ENCODE peak calls at places on chromosomes 16 and 17, in four cellular contexts. Z, I, R and S are unnamed samples.

GRCh38 chr17:29358421-29358820 is 31.7 kb upstream of the TAOK1 start:
- DNase-seq in I (no peak), Z (peak), R (no peak), S (peak)

GRCh38 chr16:5730783-5731182 is 633.2 kb upstream of the EEF2KMT start:
- DNase-seq in I (no peak), Z (no peak), R (no peak), S (no peak)

GRCh38 chr17:8744086-8744781 is 402 bp downstream of the CCDC42 start:
- DNase-seq in R (no peak), Z (no peak), I (no peak), S (no peak)

GRCh38 chr16:86078121-86078600 is 179.2 kb downstream of the IRF8 start:
- DNase-seq in Z (no peak), R (peak), I (no peak), S (no peak)

GRCh38 chr17:27533874-27534815 is 77.9 kb downstream of the KSR1 start:
- DNase-seq in R (peak), I (peak), Z (peak), S (peak)

GRCh38 chr16:86951831-86952598 is 365.2 kb downstream of the C16orf95 start:
- DNase-seq in R (peak), I (peak), Z (peak), S (peak)

GRCh38 chr16:17803625-17804410 is 333.1 kb upstream of the XYLT1 start:
- DNase-seq in I (peak), Z (no peak), R (peak), S (peak)

GRCh38 chr16:66127459-66128362 is 238.8 kb upstream of the CDH5 start:
- DNase-seq in Z (no peak), I (no peak), R (no peak), S (peak)

GRCh38 chr16:17591655-17592405 is 121.1 kb upstream of the XYLT1 start:
- DNase-seq in R (no peak), Z (no peak), I (no peak), S (peak)

GRCh38 chr17:63997341-63998048 is 656 bp upstream of the PRR29 start:
- DNase-seq in I (no peak), R (no peak), Z (no peak), S (peak)

GRCh38 chr16:28166394-28167208 is 45.2 kb downstream of the XPO6 start:
- DNase-seq in Z (peak), R (no peak), I (no peak), S (peak)
- H3K4me2 ChIP-seq in Z (no peak), R (no peak), I (no peak), S (no peak)

GRCh38 chr17:4902540-4902939 is 358 bp downstream of the CHRNE start:
- DNase-seq in Z (no peak), I (no peak), R (no peak), S (no peak)
- H3K4me3 ChIP-seq in Z (no peak), I (no peak), R (no peak), S (no peak)

GRCh38 chr16:55465077-55465896 is 13.7 kb upstream of the MMP2 start:
- DNase-seq in I (peak), Z (peak), R (peak), S (peak)
- H3K4me2 ChIP-seq in I (peak), Z (no peak), R (peak), S (no peak)

GRCh38 chr17:76687278-76688164 is 23.2 kb downstream of the MXRA7 start:
- DNase-seq in Z (no peak), I (no peak), R (no peak), S (peak)

GRCh38 chr17:76686538-76687277 is 24.1 kb downstream of the MXRA7 start:
- DNase-seq in R (no peak), I (no peak), Z (no peak), S (no peak)

GRCh38 chr17:76689859-76690258 is 20.9 kb downstream of the MXRA7 start:
- DNase-seq in I (no peak), Z (no peak), R (no peak), S (no peak)

GRCh38 chr17:76685846-76686245 is 24.9 kb downstream of the MXRA7 start:
- DNase-seq in I (no peak), Z (no peak), R (no peak), S (no peak)

DNA sequence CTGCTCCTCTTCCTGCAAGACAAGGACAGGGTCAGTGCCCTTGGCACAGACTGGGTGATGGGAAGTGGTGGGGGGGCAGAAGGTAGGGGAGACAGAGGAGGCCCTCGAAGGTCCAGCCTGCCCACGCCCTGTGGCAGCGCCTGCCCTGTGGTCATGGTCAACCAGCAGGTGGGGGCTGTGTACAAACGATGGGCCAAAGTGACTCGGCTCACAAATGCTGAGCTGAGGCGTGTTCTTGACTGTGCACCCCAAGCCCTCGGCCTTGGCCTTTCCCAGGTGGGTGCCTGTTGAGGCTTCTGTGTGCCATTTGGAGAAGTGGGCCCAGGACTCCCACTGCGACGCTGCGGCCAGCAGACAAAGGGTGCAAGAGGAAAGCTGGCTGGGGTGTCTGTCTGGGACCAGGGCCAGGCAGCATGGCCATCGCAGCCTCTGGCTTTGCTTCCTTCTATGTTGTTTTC is 22.6 kb downstream of the MXRA7 start:
- DNase-seq in Z (no peak), R (no peak), I (peak), S (peak)
- H3K4me3 ChIP-seq in Z (peak), R (no peak), I (no peak), S (peak)

DNA sequence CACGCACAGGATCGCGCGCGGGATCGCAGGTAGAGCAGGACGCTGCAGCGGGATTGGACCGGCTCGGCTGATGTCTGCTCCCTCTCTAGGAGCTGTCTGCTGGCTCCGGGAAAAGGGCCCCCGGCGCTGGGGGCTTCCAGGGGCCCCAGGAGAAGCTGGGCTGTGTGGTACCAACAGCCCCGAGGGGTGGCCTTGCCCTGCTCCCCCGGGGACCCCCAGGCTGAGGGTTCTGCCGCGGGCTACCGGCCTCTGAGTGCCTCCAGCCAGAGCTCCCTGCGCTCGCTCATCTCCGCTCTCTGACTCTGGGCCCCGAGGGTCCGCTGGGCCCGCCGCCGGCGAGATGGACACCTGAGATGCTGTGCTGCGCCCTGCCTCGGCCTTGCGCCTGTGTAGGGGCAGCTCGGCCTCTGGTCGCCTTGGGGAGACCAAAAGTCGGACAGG is 1.4 kb upstream of the PAQR4 start:
- DNase-seq in I (no peak), Z (no peak), R (no peak), S (no peak)
- H3K4me2 ChIP-seq in I (no peak), Z (no peak), R (no peak), S (no peak)

GRCh38 chr16:68237243-68238028 is 1.5 kb upstream of the ESRP2 start:
- DNase-seq in R (peak), I (peak), Z (peak), S (peak)

GRCh38 chr16:68234188-68235104 is 1.5 kb downstream of the ESRP2 start:
- DNase-seq in R (peak), Z (no peak), I (no peak), S (no peak)

GRCh38 chr16:68236804-68237242 is 896 bp upstream of the ESRP2 start:
- DNase-seq in I (no peak), Z (no peak), R (no peak), S (no peak)

GRCh38 chr16:68235105-68235881 is 634 bp downstream of the ESRP2 start:
- DNase-seq in Z (no peak), R (no peak), I (no peak), S (no peak)

GRCh38 chr16:68235882-68236803 is at the start of gene ESRP2:
- DNase-seq in I (no peak), Z (no peak), R (no peak), S (peak)
- H3K4me3 ChIP-seq in I (peak), Z (peak), R (peak), S (peak)

DNA sequence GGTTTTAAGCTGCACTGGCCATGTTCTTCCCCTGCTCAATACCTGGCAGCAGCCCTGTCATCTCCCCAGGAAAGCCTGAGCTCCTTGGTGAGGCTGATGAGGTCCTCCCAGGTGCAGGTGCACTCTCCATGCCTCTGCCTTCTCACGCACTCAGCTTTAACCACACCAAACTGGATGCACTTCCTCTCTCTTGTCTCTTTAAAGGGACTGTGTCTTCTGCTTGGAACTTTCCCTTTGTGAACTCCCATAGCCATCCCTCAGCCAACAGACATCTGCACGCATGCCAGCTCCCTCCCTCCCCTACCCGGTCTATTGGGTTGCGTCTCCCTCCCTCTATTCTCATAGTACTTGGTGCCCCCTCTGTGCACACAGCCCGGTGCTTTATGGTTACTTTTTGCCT is 231.2 kb downstream of the MSI2 start:
- DNase-seq in I (no peak), Z (no peak), R (no peak), S (no peak)
- H3K4me2 ChIP-seq in I (no peak), Z (no peak), R (no peak), S (no peak)

GRCh38 chr17:7466318-7466643 is 13.2 kb downstream of the ZBTB4 start:
- DNase-seq in I (no peak), R (no peak), Z (no peak), S (no peak)
- H3K4me3 ChIP-seq in I (no peak), R (no peak), Z (no peak), S (no peak)

GRCh38 chr16:15059324-15059723 is 3.5 kb upstream of the NTAN1 start:
- DNase-seq in R (no peak), I (no peak), Z (no peak), S (no peak)

GRCh38 chr16:15054357-15055140 is 1.3 kb downstream of the NTAN1 start:
- DNase-seq in R (no peak), Z (no peak), I (no peak), S (peak)

GRCh38 chr16:15053904-15054303 is 2.0 kb downstream of the NTAN1 start:
- DNase-seq in Z (no peak), R (no peak), I (no peak), S (no peak)

GRCh38 chr16:15055141-15056053 is 477 bp downstream of the NTAN1 start:
- DNase-seq in R (peak), Z (peak), I (peak), S (peak)

GRCh38 chr16:15057755-15058417 is 2.0 kb upstream of the NTAN1 start:
- DNase-seq in Z (no peak), R (no peak), I (no peak), S (no peak)
- H3K4me2 ChIP-seq in Z (no peak), R (no peak), I (no peak), S (no peak)

GRCh38 chr17:59842901-59843652 is 49.7 kb downstream of the TUBD1 start:
- DNase-seq in I (peak), R (peak), Z (peak), S (peak)
- H3K4me3 ChIP-seq in I (peak), R (no peak), Z (peak), S (peak)